ENCODE peak calls at places on chromosomes 11 and 22, in nine cellular contexts. H is pancreas; F is lower lobe of right lung; W is right cardiac atrium; R is cardiac muscle cell; E is iPS DF 6.9; A is CD8-positive, alpha-beta memory T cell; K is lung; B is colonic mucosa. D is an unnamed sample. For H3K4me1, the result is how much of the 10 kb centered on the place peaks cover.

GRCh38 chr11:96180341-96180740 is 162.7 kb downstream of the MAML2 start:
- DNase-seq in H (no peak), F (no peak), W (no peak), R (no peak), E (no peak), A (no peak), K (no peak), B (no peak), D (no peak)

GRCh38 chr11:118462178-118462577 is 25.9 kb downstream of the KMT2A start:
- DNase-seq in H (no peak), F (no peak), W (no peak), R (no peak), E (no peak), A (no peak), K (no peak), B (no peak), D (no peak)

GRCh38 chr11:36306888-36307287 is 10.8 kb downstream of the PRR5L start:
- DNase-seq in H (no peak), F (no peak), W (no peak), R (peak), E (no peak), A (no peak), K (no peak), B (no peak), D (no peak)

GRCh38 chr22:19640306-19640705 is 74.0 kb upstream of the SEPTIN5 start:
- DNase-seq in H (no peak), F (no peak), W (no peak), R (no peak), E (no peak), A (no peak), K (no peak), B (no peak), D (no peak)

GRCh38 chr22:26367402-26368245 is 61.4 kb upstream of the ASPHD2 start:
- DNase-seq in H (peak), F (no peak), W (no peak), R (peak), E (peak), A (peak), K (no peak), B (peak), D (no peak)

GRCh38 chr22:33803371-33803770 is 116.9 kb downstream of the LARGE1 start:
- DNase-seq in H (no peak), F (no peak), W (no peak), R (peak), E (no peak), A (no peak), K (no peak), B (no peak), D (no peak)

GRCh38 chr11:11973361-11973800 is 35.0 kb downstream of the DKK3 start:
- DNase-seq in H (no peak), F (no peak), W (peak), R (peak), E (no peak), A (no peak), K (no peak), B (no peak), D (no peak)

GRCh38 chr22:47034076-47034808 is 271.8 kb downstream of the TBC1D22A start:
- DNase-seq in H (peak), F (peak), W (peak), R (no peak), E (no peak), A (no peak), K (no peak), B (no peak), D (peak)

GRCh38 chr22:50356186-50356585 is 13.1 kb downstream of the PPP6R2 start:
- DNase-seq in H (no peak), F (no peak), W (no peak), R (no peak), E (no peak), A (no peak), K (no peak), B (no peak), D (no peak)

GRCh38 chr11:84129961-84130576 is 843.9 kb upstream of the CCDC90B start:
- DNase-seq in H (no peak), F (no peak), W (no peak), R (no peak), E (no peak), A (no peak), K (no peak), B (no peak), D (no peak)

GRCh38 chr11:132772712-132773545 is 759.4 kb downstream of the OPCML start:
- DNase-seq in H (no peak), F (no peak), W (no peak), R (no peak), E (no peak), A (no peak), K (no peak), B (no peak), D (no peak)

GRCh38 chr11:62560566-62561103 is 13.1 kb downstream of the EEF1G start:
- DNase-seq in H (peak), F (peak), W (peak), R (peak), E (no peak), A (peak), K (peak), B (peak), D (peak)

GRCh38 chr11:65719887-65720236 is 736 bp downstream of the RNASEH2C start:
- DNase-seq in H (no peak), F (peak), W (no peak), R (peak), E (no peak), A (no peak), K (no peak), B (no peak), D (peak)

GRCh38 chr22:31212783-31213626 is 907 bp downstream of the LIMK2 start:
- DNase-seq in H (no peak), F (no peak), W (no peak), R (no peak), E (no peak), A (no peak), K (no peak), B (peak), D (no peak)

GRCh38 chr11:117743121-117743815 is 53.7 kb downstream of the DSCAML1 start:
- DNase-seq in H (no peak), F (no peak), W (no peak), R (no peak), E (no peak), A (no peak), K (no peak), B (no peak), D (no peak)

GRCh38 chr11:2943711-2944118 is 14.5 kb upstream of the PHLDA2 start:
- DNase-seq in H (peak), F (peak), W (peak), R (no peak), E (no peak), A (no peak), K (no peak), B (peak), D (no peak)

GRCh38 chr22:20155330-20156041 is 4.6 kb upstream of the CCDC188 start:
- DNase-seq in H (no peak), F (peak), W (peak), R (peak), E (no peak), A (no peak), K (no peak), B (peak), D (no peak)

GRCh38 chr22:35057155-35057554 is 8.8 kb upstream of the ISX start:
- DNase-seq in H (no peak), F (no peak), W (no peak), R (no peak), E (no peak), A (no peak), K (no peak), B (no peak), D (no peak)

GRCh38 chr11:16611395-16612233 is 126.8 kb upstream of the C11orf58 start:
- DNase-seq in H (no peak), F (no peak), W (peak), R (no peak), E (no peak), A (no peak), K (no peak), B (no peak), D (no peak)

GRCh38 chr22:38850941-38851849 is 7.4 kb upstream of the NPTXR start:
- DNase-seq in H (no peak), F (no peak), W (peak), R (peak), E (no peak), A (no peak), K (no peak), B (no peak), D (no peak)

GRCh38 chr11:130202818-130203671 is 43.5 kb downstream of the ST14 start:
- DNase-seq in H (peak), F (peak), W (no peak), R (no peak), E (no peak), A (no peak), K (no peak), B (no peak), D (no peak)

GRCh38 chr11:67310246-67311050 is 7.1 kb downstream of the SSH3 start:
- DNase-seq in H (no peak), F (no peak), W (peak), R (no peak), E (no peak), A (no peak), K (no peak), B (no peak), D (peak)

GRCh38 chr22:28118957-28119631 is 200.0 kb upstream of the PITPNB start:
- DNase-seq in H (no peak), F (no peak), W (no peak), R (no peak), E (no peak), A (no peak), K (no peak), B (no peak), D (no peak)

GRCh38 chr22:18001040-18001893 is 23.1 kb downstream of the MICAL3 start:
- DNase-seq in H (peak), F (peak), W (peak), R (peak), E (peak), A (peak), K (peak), B (peak), D (peak)

GRCh38 chr11:111414267-111414931 is 35.3 kb upstream of the POU2AF1 start:
- DNase-seq in H (no peak), F (no peak), W (no peak), R (no peak), E (no peak), A (no peak), K (no peak), B (no peak), D (no peak)

GRCh38 chr11:111910637-111911562 is 670 bp downstream of the CRYAB start:
- DNase-seq in H (no peak), F (no peak), W (peak), R (no peak), E (no peak), A (no peak), K (no peak), B (no peak), D (no peak)

GRCh38 chr11:723120-723883 is 17.3 kb downstream of the EPS8L2 start:
- DNase-seq in H (no peak), F (peak), W (peak), R (peak), E (no peak), A (peak), K (no peak), B (peak), D (no peak)

GRCh38 chr11:34480339-34480738 is 33.3 kb downstream of the ELF5 start:
- DNase-seq in H (no peak), F (no peak), W (no peak), R (peak), E (no peak), A (no peak), K (no peak), B (no peak), D (no peak)

GRCh38 chr11:67354314-67355022 is 1.1 kb upstream of the POLD4 start:
- DNase-seq in H (no peak), F (peak), W (peak), R (peak), E (no peak), A (no peak), K (peak), B (peak), D (no peak)

GRCh38 chr11:34255101-34255500 is 102.7 kb downstream of the ABTB2 start:
- DNase-seq in H (no peak), F (no peak), W (no peak), R (no peak), E (no peak), A (no peak), K (no peak), B (no peak), D (no peak)

GRCh38 chr22:32764330-32765116 is 37.0 kb upstream of the TIMP3 start:
- DNase-seq in H (no peak), F (no peak), W (peak), R (peak), E (no peak), A (no peak), K (peak), B (peak), D (peak)

GRCh38 chr11:124899376-124900145 is 1.9 kb upstream of the ROBO4 start:
- DNase-seq in H (no peak), F (no peak), W (no peak), R (no peak), E (no peak), A (no peak), K (no peak), B (no peak), D (no peak)

GRCh38 chr11:85697747-85698146 is 11.8 kb upstream of the CCDC89 start:
- DNase-seq in H (no peak), F (no peak), W (no peak), R (no peak), E (no peak), A (no peak), K (no peak), B (no peak), D (no peak)

GRCh38 chr11:119684361-119685072 is 44.5 kb downstream of the NECTIN1 start:
- DNase-seq in H (no peak), F (no peak), W (no peak), R (peak), E (no peak), A (no peak), K (no peak), B (no peak), D (no peak)

GRCh38 chr22:47994899-47995573 is 1232.6 kb downstream of the TBC1D22A start:
- DNase-seq in H (no peak), F (no peak), W (no peak), R (no peak), E (no peak), A (no peak), K (no peak), B (no peak), D (no peak)

GRCh38 chr11:112016765-112017356 is 8.3 kb upstream of the DLAT start:
- DNase-seq in H (no peak), F (no peak), W (no peak), R (peak), E (no peak), A (no peak), K (no peak), B (no peak), D (peak)

GRCh38 chr22:17918840-17919239 is 105.5 kb downstream of the MICAL3 start:
- DNase-seq in H (no peak), F (no peak), W (no peak), R (no peak), E (no peak), A (no peak), K (no peak), B (no peak), D (no peak)

DNA sequence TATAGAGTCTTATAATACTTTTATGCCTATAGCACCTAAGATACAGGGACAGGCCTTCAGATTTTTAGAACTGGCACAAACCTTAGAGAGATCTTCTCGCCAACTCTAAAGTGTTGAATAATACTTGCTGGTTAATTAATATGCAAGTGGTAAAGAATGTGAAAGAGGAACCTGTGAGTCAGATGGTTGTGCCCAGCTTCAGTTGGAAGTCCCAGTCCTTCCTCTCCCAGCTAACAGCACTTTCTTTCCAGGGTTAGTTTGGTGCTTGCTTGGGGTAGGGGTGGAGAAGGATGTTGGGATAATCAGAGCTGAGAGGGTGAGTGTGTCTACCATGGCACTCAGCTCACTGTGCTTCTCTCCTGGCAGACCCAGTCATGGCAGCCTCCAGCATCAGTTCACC is 4.9 kb upstream of the TMEM132A start:
- DNase-seq in H (no peak), F (no peak), W (no peak), R (no peak), E (no peak), A (no peak), K (no peak), B (no peak), D (no peak)
- H3K4me1 ChIP-seq in H (under half), F (half or more), W (under half), R (under half), E (under half), A (under half), K (under half), B (under half), D (half or more)

DNA sequence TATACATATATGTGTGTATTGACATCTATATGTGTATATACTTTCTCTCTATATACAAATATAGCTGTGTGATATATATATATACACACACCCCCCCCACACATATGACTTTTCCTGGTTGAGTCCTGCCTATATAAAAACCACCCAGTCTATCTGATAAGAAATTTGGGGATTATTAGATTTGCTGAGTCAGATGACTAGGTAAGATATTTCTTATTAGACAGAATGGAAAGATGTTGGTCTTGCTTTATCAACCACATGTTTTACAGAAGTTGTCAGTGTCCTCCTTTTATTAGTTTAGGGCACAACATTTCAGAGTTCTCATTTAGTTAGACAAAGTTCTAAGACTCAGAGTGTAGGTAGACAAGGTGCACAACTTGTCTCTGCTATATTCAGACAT is 953.3 kb downstream of the METTL15 start:
- DNase-seq in H (no peak), F (no peak), W (no peak), R (no peak), E (no peak), A (no peak), K (no peak), B (no peak), D (no peak)
- H3K4me3 ChIP-seq in H (no peak), F (no peak), W (no peak), R (no peak), E (no peak), A (no peak), K (no peak), B (no peak), D (no peak)

GRCh38 chr11:72014761-72015320 is 16.1 kb downstream of the IL18BP start:
- DNase-seq in H (no peak), F (no peak), W (no peak), R (no peak), E (no peak), A (no peak), K (no peak), B (no peak), D (no peak)

GRCh38 chr11:72015511-72016061 is 16.9 kb downstream of the IL18BP start:
- DNase-seq in H (no peak), F (no peak), W (no peak), R (peak), E (no peak), A (no peak), K (no peak), B (no peak), D (no peak)

GRCh38 chr11:72012897-72013721 is 14.4 kb downstream of the IL18BP start:
- DNase-seq in H (peak), F (peak), W (peak), R (peak), E (no peak), A (no peak), K (peak), B (no peak), D (no peak)

GRCh38 chr11:72012091-72012630 is 13.5 kb downstream of the IL18BP start:
- DNase-seq in H (no peak), F (no peak), W (no peak), R (no peak), E (no peak), A (no peak), K (no peak), B (no peak), D (peak)

DNA sequence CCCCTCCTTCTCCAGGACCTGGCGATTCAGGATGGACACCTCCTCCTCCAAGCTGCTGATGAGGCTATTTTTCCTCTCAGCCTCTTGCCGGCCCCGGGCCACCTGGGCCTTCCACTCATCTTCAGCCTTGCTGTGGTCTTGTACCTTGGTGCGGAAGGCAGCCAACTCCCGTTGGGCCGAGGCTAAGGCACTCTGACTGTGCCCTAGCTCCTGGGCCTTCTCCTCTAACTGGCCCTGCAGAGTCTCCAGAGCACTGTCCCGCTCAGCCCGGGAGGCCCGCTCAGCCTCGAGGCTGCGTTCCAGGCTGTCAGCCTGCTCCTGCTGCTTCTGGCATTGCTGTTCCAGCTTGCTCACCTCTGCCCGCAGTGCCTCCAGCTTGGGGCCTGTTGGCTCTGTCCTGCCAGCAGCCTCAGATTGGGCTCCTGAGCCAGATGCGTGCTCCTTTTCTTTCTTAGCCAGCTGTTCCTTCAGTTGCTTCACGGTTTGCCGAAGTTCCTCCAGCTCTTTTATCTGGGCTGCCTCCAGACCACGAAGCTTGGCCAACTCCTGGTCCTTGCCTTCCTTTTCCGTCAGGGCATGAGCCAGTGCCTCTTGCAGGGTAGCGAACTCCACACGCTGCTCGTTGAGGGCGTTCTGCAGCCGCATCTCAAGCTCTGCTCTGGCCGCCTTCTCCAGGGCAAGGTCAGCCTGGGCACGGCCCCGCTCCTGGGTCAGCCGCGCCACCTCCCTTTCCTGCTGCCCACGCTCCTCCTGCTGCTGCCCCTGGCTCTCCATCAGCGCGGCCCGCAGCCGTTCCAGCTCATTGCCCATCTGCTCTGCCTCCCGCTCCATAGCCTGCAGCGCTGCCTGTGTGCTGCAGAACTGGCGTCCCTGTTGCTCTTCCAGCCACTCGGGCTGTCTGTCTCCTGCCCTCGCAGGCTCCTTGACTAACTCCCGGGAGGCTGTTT is 15.3 kb downstream of the IL18BP start:
- DNase-seq in H (peak), F (no peak), W (no peak), R (peak), E (no peak), A (no peak), K (no peak), B (no peak), D (peak)
- H3K4me1 ChIP-seq in H (under half), F (under half), W (under half), R (under half), E (under half), A (under half), K (under half), B (under half), D (under half)

GRCh38 chr11:70400643-70401042 is 2.3 kb downstream of the CTTN start:
- DNase-seq in H (no peak), F (no peak), W (no peak), R (no peak), E (no peak), A (no peak), K (no peak), B (no peak), D (no peak)
- H3K4me3 ChIP-seq in H (no peak), F (no peak), W (no peak), R (no peak), E (no peak), A (no peak), K (no peak), B (no peak), D (no peak)

DNA sequence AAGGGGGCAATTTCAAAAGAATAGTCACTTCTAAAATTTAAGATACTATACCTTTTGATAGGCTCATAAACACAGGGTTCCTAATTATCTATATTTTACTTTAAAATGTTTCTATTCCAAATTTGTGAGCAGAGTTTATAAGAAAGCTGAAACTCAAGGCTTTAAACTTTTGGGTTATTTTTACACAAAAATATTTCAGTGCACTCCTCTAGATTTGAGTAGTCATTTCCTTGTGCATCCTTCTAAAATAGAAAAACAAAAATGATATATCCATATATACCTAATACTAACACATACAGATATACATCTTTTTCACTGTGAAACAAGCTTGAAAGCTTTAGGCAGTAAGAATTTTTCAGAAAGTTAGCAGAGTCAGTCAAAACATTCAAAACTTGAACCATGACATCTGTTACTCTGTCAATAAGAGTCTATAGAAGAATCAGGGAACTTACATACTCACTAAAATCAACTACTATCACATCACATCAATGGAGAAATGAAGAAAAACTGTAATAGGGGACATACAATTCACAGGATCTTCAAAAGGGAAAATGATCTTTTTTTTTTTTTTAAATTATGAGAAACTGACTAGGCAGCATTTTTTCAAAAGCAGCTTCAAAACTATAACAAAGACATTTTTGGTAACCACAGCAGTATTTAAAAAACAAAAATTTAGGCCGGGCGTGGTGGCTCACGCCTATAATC is 5.1 kb downstream of the PHF21A start:
- DNase-seq in H (no peak), F (no peak), W (no peak), R (no peak), E (no peak), A (no peak), K (no peak), B (no peak), D (no peak)
- H3K4me1 ChIP-seq in H (under half), F (half or more), W (under half), R (half or more), E (under half), A (under half), K (under half), B (under half), D (under half)